ENCODE peak calls at places on chromosome 22, in eight cellular contexts. One of them, this sample, is unnamed.

GRCh38 chr22:31029276-31029675 is 51.8 kb upstream of the SMTN start:
- DNase-seq in fibroblast of lung: no peak
- DNase-seq in AG10803: no peak
- DNase-seq in CD4-positive, alpha-beta memory T cell: no peak
- DNase-seq in psoas muscle: no peak
- DNase-seq in small intestine: no peak
- DNase-seq in stomach: no peak
- DNase-seq in fibroblast of villous mesenchyme: no peak
- DNase-seq in this sample: no peak

GRCh38 chr22:21020802-21021429 is 6.0 kb downstream of the P2RX6 start:
- DNase-seq in fibroblast of lung: no peak
- DNase-seq in AG10803: no peak
- DNase-seq in CD4-positive, alpha-beta memory T cell: no peak
- DNase-seq in psoas muscle: peak
- DNase-seq in small intestine: no peak
- DNase-seq in stomach: no peak
- DNase-seq in fibroblast of villous mesenchyme: peak
- DNase-seq in this sample: no peak

GRCh38 chr22:20123364-20124082 is 6.5 kb upstream of the TRMT2A start:
- DNase-seq in fibroblast of lung: no peak
- DNase-seq in AG10803: no peak
- DNase-seq in CD4-positive, alpha-beta memory T cell: no peak
- DNase-seq in psoas muscle: no peak
- DNase-seq in small intestine: no peak
- DNase-seq in stomach: no peak
- DNase-seq in fibroblast of villous mesenchyme: no peak
- DNase-seq in this sample: no peak

GRCh38 chr22:45328822-45329535 is 19.2 kb downstream of the FAM118A start:
- DNase-seq in fibroblast of lung: no peak
- DNase-seq in AG10803: peak
- DNase-seq in CD4-positive, alpha-beta memory T cell: no peak
- DNase-seq in psoas muscle: peak
- DNase-seq in small intestine: no peak
- DNase-seq in stomach: no peak
- DNase-seq in fibroblast of villous mesenchyme: peak
- DNase-seq in this sample: no peak

GRCh38 chr22:45832959-45833580 is 143.9 kb downstream of the WNT7B start:
- DNase-seq in fibroblast of lung: no peak
- DNase-seq in AG10803: no peak
- DNase-seq in CD4-positive, alpha-beta memory T cell: no peak
- DNase-seq in psoas muscle: no peak
- DNase-seq in small intestine: no peak
- DNase-seq in stomach: no peak
- DNase-seq in fibroblast of villous mesenchyme: no peak
- DNase-seq in this sample: no peak

GRCh38 chr22:20055144-20055543 is 24.9 kb upstream of the DGCR8 start:
- DNase-seq in fibroblast of lung: no peak
- DNase-seq in AG10803: no peak
- DNase-seq in CD4-positive, alpha-beta memory T cell: no peak
- DNase-seq in psoas muscle: no peak
- DNase-seq in small intestine: no peak
- DNase-seq in stomach: no peak
- DNase-seq in fibroblast of villous mesenchyme: no peak
- DNase-seq in this sample: no peak

GRCh38 chr22:17486719-17487118 is 76.6 kb upstream of the SLC25A18 start:
- DNase-seq in fibroblast of lung: no peak
- DNase-seq in AG10803: no peak
- DNase-seq in CD4-positive, alpha-beta memory T cell: no peak
- DNase-seq in psoas muscle: no peak
- DNase-seq in small intestine: no peak
- DNase-seq in stomach: no peak
- DNase-seq in fibroblast of villous mesenchyme: no peak
- DNase-seq in this sample: no peak

GRCh38 chr22:16563555-16564520 is 28.8 kb downstream of the CCT8L2 start:
- DNase-seq in fibroblast of lung: no peak
- DNase-seq in AG10803: no peak
- DNase-seq in CD4-positive, alpha-beta memory T cell: no peak
- DNase-seq in psoas muscle: peak
- DNase-seq in small intestine: no peak
- DNase-seq in stomach: no peak
- DNase-seq in fibroblast of villous mesenchyme: no peak
- DNase-seq in this sample: no peak

GRCh38 chr22:32164084-32164894 is 5.2 kb upstream of the C22orf42 start:
- DNase-seq in fibroblast of lung: no peak
- DNase-seq in AG10803: no peak
- DNase-seq in CD4-positive, alpha-beta memory T cell: no peak
- DNase-seq in psoas muscle: no peak
- DNase-seq in small intestine: no peak
- DNase-seq in stomach: no peak
- DNase-seq in fibroblast of villous mesenchyme: no peak
- DNase-seq in this sample: no peak

GRCh38 chr22:20268350-20269012 is 363 bp upstream of the RTN4R start:
- DNase-seq in fibroblast of lung: peak
- DNase-seq in AG10803: peak
- DNase-seq in CD4-positive, alpha-beta memory T cell: peak
- DNase-seq in psoas muscle: peak
- DNase-seq in small intestine: peak
- DNase-seq in stomach: peak
- DNase-seq in fibroblast of villous mesenchyme: peak
- DNase-seq in this sample: peak

GRCh38 chr22:43625242-43625641 is 186.9 kb downstream of the EFCAB6 start:
- DNase-seq in fibroblast of lung: no peak
- DNase-seq in AG10803: no peak
- DNase-seq in CD4-positive, alpha-beta memory T cell: no peak
- DNase-seq in psoas muscle: no peak
- DNase-seq in small intestine: no peak
- DNase-seq in stomach: no peak
- DNase-seq in fibroblast of villous mesenchyme: no peak
- DNase-seq in this sample: no peak

GRCh38 chr22:22394589-22394988 is 114.0 kb downstream of the ZNF280B start:
- DNase-seq in fibroblast of lung: no peak
- DNase-seq in AG10803: no peak
- DNase-seq in CD4-positive, alpha-beta memory T cell: no peak
- DNase-seq in psoas muscle: no peak
- DNase-seq in small intestine: peak
- DNase-seq in stomach: no peak
- DNase-seq in fibroblast of villous mesenchyme: no peak
- DNase-seq in this sample: no peak

GRCh38 chr22:44891293-44891747 is 118.5 kb downstream of the PHF21B start:
- DNase-seq in fibroblast of lung: no peak
- DNase-seq in AG10803: no peak
- DNase-seq in CD4-positive, alpha-beta memory T cell: no peak
- DNase-seq in psoas muscle: peak
- DNase-seq in small intestine: no peak
- DNase-seq in stomach: no peak
- DNase-seq in fibroblast of villous mesenchyme: no peak
- DNase-seq in this sample: no peak

GRCh38 chr22:35739642-35740041 is 22.0 kb downstream of the APOL5 start:
- DNase-seq in fibroblast of lung: no peak
- DNase-seq in AG10803: no peak
- DNase-seq in CD4-positive, alpha-beta memory T cell: peak
- DNase-seq in psoas muscle: no peak
- DNase-seq in small intestine: peak
- DNase-seq in stomach: peak
- DNase-seq in fibroblast of villous mesenchyme: no peak
- DNase-seq in this sample: no peak

GRCh38 chr22:26429458-26430238 is 588 bp downstream of the ASPHD2 start:
- DNase-seq in fibroblast of lung: no peak
- DNase-seq in AG10803: no peak
- DNase-seq in CD4-positive, alpha-beta memory T cell: no peak
- DNase-seq in psoas muscle: no peak
- DNase-seq in small intestine: no peak
- DNase-seq in stomach: no peak
- DNase-seq in fibroblast of villous mesenchyme: no peak
- DNase-seq in this sample: no peak

GRCh38 chr22:33561149-33561807 is 359.0 kb downstream of the LARGE1 start:
- DNase-seq in fibroblast of lung: no peak
- DNase-seq in AG10803: no peak
- DNase-seq in CD4-positive, alpha-beta memory T cell: no peak
- DNase-seq in psoas muscle: no peak
- DNase-seq in small intestine: no peak
- DNase-seq in stomach: peak
- DNase-seq in fibroblast of villous mesenchyme: no peak
- DNase-seq in this sample: no peak

GRCh38 chr22:33562484-33562883 is 357.8 kb downstream of the LARGE1 start:
- DNase-seq in fibroblast of lung: no peak
- DNase-seq in AG10803: no peak
- DNase-seq in CD4-positive, alpha-beta memory T cell: no peak
- DNase-seq in psoas muscle: no peak
- DNase-seq in small intestine: no peak
- DNase-seq in stomach: no peak
- DNase-seq in fibroblast of villous mesenchyme: no peak
- DNase-seq in this sample: no peak

GRCh38 chr22:33565580-33565995 is 354.7 kb downstream of the LARGE1 start:
- DNase-seq in fibroblast of lung: no peak
- DNase-seq in AG10803: no peak
- DNase-seq in CD4-positive, alpha-beta memory T cell: no peak
- DNase-seq in psoas muscle: no peak
- DNase-seq in small intestine: no peak
- DNase-seq in stomach: no peak
- DNase-seq in fibroblast of villous mesenchyme: no peak
- DNase-seq in this sample: peak

GRCh38 chr22:33564683-33565082 is 355.6 kb downstream of the LARGE1 start:
- DNase-seq in fibroblast of lung: no peak
- DNase-seq in AG10803: no peak
- DNase-seq in CD4-positive, alpha-beta memory T cell: no peak
- DNase-seq in psoas muscle: no peak
- DNase-seq in small intestine: no peak
- DNase-seq in stomach: no peak
- DNase-seq in fibroblast of villous mesenchyme: no peak
- DNase-seq in this sample: no peak

GRCh38 chr22:33563568-33563967 is 356.7 kb downstream of the LARGE1 start:
- DNase-seq in fibroblast of lung: no peak
- DNase-seq in AG10803: no peak
- DNase-seq in CD4-positive, alpha-beta memory T cell: no peak
- DNase-seq in psoas muscle: no peak
- DNase-seq in small intestine: peak
- DNase-seq in stomach: no peak
- DNase-seq in fibroblast of villous mesenchyme: no peak
- DNase-seq in this sample: no peak
- H3K4me3 ChIP-seq in fibroblast of lung: no peak
- H3K4me3 ChIP-seq in AG10803: no peak
- H3K4me3 ChIP-seq in CD4-positive, alpha-beta memory T cell: no peak
- H3K4me3 ChIP-seq in psoas muscle: no peak
- H3K4me3 ChIP-seq in small intestine: no peak
- H3K4me3 ChIP-seq in stomach: no peak
- H3K4me3 ChIP-seq in fibroblast of villous mesenchyme: no peak
- H3K4me3 ChIP-seq in this sample: no peak

GRCh38 chr22:37244922-37245722 is 1.1 kb upstream of the RAC2 start:
- DNase-seq in fibroblast of lung: no peak
- DNase-seq in AG10803: no peak
- DNase-seq in CD4-positive, alpha-beta memory T cell: no peak
- DNase-seq in psoas muscle: no peak
- DNase-seq in small intestine: no peak
- DNase-seq in stomach: no peak
- DNase-seq in fibroblast of villous mesenchyme: no peak
- DNase-seq in this sample: peak
- H3K4me3 ChIP-seq in fibroblast of lung: no peak
- H3K4me3 ChIP-seq in AG10803: no peak
- H3K4me3 ChIP-seq in CD4-positive, alpha-beta memory T cell: peak
- H3K4me3 ChIP-seq in psoas muscle: no peak
- H3K4me3 ChIP-seq in small intestine: no peak
- H3K4me3 ChIP-seq in stomach: no peak
- H3K4me3 ChIP-seq in fibroblast of villous mesenchyme: no peak
- H3K4me3 ChIP-seq in this sample: peak

GRCh38 chr22:25110596-25110845 is 89.1 kb upstream of the CRYBB3 start:
- DNase-seq in fibroblast of lung: no peak
- DNase-seq in AG10803: no peak
- DNase-seq in CD4-positive, alpha-beta memory T cell: no peak
- DNase-seq in psoas muscle: no peak
- DNase-seq in small intestine: no peak
- DNase-seq in stomach: no peak
- DNase-seq in fibroblast of villous mesenchyme: no peak
- DNase-seq in this sample: no peak
- H3K4me3 ChIP-seq in fibroblast of lung: no peak
- H3K4me3 ChIP-seq in AG10803: no peak
- H3K4me3 ChIP-seq in CD4-positive, alpha-beta memory T cell: peak
- H3K4me3 ChIP-seq in psoas muscle: peak
- H3K4me3 ChIP-seq in small intestine: peak
- H3K4me3 ChIP-seq in stomach: peak
- H3K4me3 ChIP-seq in fibroblast of villous mesenchyme: no peak
- H3K4me3 ChIP-seq in this sample: no peak

GRCh38 chr22:38080468-38080846 is 3.5 kb downstream of the SLC16A8 start:
- DNase-seq in fibroblast of lung: no peak
- DNase-seq in AG10803: no peak
- DNase-seq in CD4-positive, alpha-beta memory T cell: no peak
- DNase-seq in psoas muscle: peak
- DNase-seq in small intestine: no peak
- DNase-seq in stomach: no peak
- DNase-seq in fibroblast of villous mesenchyme: no peak
- DNase-seq in this sample: no peak

GRCh38 chr22:38081636-38081940 is 2.4 kb downstream of the SLC16A8 start:
- DNase-seq in fibroblast of lung: no peak
- DNase-seq in AG10803: no peak
- DNase-seq in CD4-positive, alpha-beta memory T cell: no peak
- DNase-seq in psoas muscle: no peak
- DNase-seq in small intestine: no peak
- DNase-seq in stomach: no peak
- DNase-seq in fibroblast of villous mesenchyme: no peak
- DNase-seq in this sample: no peak

GRCh38 chr22:38081941-38082828 is 1.8 kb downstream of the SLC16A8 start:
- DNase-seq in fibroblast of lung: no peak
- DNase-seq in AG10803: no peak
- DNase-seq in CD4-positive, alpha-beta memory T cell: no peak
- DNase-seq in psoas muscle: peak
- DNase-seq in small intestine: no peak
- DNase-seq in stomach: no peak
- DNase-seq in fibroblast of villous mesenchyme: no peak
- DNase-seq in this sample: no peak

GRCh38 chr22:38079804-38080203 is 4.2 kb downstream of the SLC16A8 start:
- DNase-seq in fibroblast of lung: no peak
- DNase-seq in AG10803: no peak
- DNase-seq in CD4-positive, alpha-beta memory T cell: no peak
- DNase-seq in psoas muscle: no peak
- DNase-seq in small intestine: no peak
- DNase-seq in stomach: no peak
- DNase-seq in fibroblast of villous mesenchyme: no peak
- DNase-seq in this sample: no peak

DNA sequence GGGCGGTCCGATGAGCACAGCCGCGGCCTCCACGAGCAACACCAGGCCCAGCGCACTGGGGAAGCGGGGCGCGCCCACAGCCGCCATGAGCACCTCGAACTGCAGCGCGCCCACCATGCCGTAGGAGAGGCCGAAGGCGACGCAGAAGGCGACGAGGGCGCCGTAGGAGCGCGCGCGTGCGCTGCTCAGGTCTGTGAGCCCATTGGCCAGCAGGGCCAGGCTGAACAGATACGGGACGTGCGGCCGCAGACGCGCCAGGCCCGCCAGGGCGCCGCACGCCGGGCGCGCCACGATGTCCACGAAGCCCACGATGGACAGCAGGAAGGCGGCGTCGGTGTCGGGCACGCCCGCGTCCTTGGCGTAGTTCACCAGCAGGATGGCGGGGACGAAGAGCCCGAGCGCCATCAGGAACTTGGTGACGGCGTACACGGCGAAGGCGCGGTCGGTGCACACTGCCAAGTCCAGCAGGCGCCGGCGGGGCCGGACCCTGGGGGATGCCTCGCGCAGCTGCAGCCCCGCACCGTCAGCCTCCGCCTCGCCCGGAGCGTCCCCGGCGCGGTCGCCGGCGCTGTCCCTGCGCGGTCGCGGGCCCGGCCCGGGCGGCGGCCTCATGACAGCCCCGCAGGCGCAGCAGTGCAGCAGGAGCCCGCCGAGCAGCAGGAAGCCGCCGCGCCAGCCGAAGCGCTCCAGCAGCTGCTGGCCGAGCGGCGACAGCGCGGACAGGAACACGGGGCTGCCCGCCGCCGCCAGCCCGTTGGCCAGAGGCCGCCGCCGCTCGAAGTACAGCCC is 2.9 kb downstream of the SLC16A8 start:
- DNase-seq in fibroblast of lung: peak
- DNase-seq in AG10803: peak
- DNase-seq in CD4-positive, alpha-beta memory T cell: no peak
- DNase-seq in psoas muscle: peak
- DNase-seq in small intestine: no peak
- DNase-seq in stomach: peak
- DNase-seq in fibroblast of villous mesenchyme: no peak
- DNase-seq in this sample: no peak
- H3K4me3 ChIP-seq in fibroblast of lung: peak
- H3K4me3 ChIP-seq in AG10803: peak
- H3K4me3 ChIP-seq in CD4-positive, alpha-beta memory T cell: no peak
- H3K4me3 ChIP-seq in psoas muscle: peak
- H3K4me3 ChIP-seq in small intestine: peak
- H3K4me3 ChIP-seq in stomach: peak
- H3K4me3 ChIP-seq in fibroblast of villous mesenchyme: peak
- H3K4me3 ChIP-seq in this sample: no peak

This sample was measured in GM06990.